ENCODE peak calls at places on chromosome 6, in six cellular contexts. U is fibroblast of mammary gland, W is Calu3, X is nephron progenitor cell, Q is left lung, E is sigmoid colon. S is an unnamed sample.

GRCh38 chr6:213284-213683 is 79.0 kb upstream of the DUSP22 start:
- DNase-seq in U (no peak), W (no peak), X (no peak), Q (no peak), E (no peak), S (no peak)

GRCh38 chr6:108874470-108875160 is 26.4 kb downstream of the ARMC2 start:
- DNase-seq in U (peak), W (no peak), X (no peak), Q (no peak), E (no peak), S (peak)

GRCh38 chr6:134446228-134446848 is 128.4 kb upstream of the SGK1 start:
- DNase-seq in U (peak), W (no peak), X (no peak), Q (no peak), E (no peak), S (no peak)

GRCh38 chr6:144722925-144723324 is 437.8 kb downstream of the UTRN start:
- DNase-seq in U (no peak), W (no peak), X (no peak), Q (no peak), E (no peak), S (no peak)

GRCh38 chr6:31202259-31203166 is 32.0 kb upstream of the POU5F1 start:
- DNase-seq in U (no peak), W (peak), X (no peak), Q (no peak), E (no peak), S (no peak)

GRCh38 chr6:33837971-33838665 is 34.3 kb upstream of the MLN start:
- DNase-seq in U (peak), W (no peak), X (peak), Q (no peak), E (no peak), S (no peak)

GRCh38 chr6:53961679-53962370 is 149.4 kb upstream of the MLIP start:
- DNase-seq in U (no peak), W (no peak), X (peak), Q (no peak), E (no peak), S (no peak)

GRCh38 chr6:42190784-42191183 is 4.0 kb downstream of the GUCA1B start:
- DNase-seq in U (peak), W (no peak), X (no peak), Q (no peak), E (no peak), S (no peak)

GRCh38 chr6:135358251-135358821 is 139.2 kb downstream of the AHI1 start:
- DNase-seq in U (peak), W (no peak), X (no peak), Q (no peak), E (no peak), S (no peak)

GRCh38 chr6:41193171-41193734 is 7.7 kb downstream of the TREML2 start:
- DNase-seq in U (no peak), W (no peak), X (no peak), Q (no peak), E (no peak), S (peak)

GRCh38 chr6:170222498-170223471 is 68.1 kb downstream of the DLL1 start:
- DNase-seq in U (no peak), W (peak), X (no peak), Q (peak), E (peak), S (no peak)

GRCh38 chr6:75149253-75149652 is 56.6 kb downstream of the COL12A1 start:
- DNase-seq in U (peak), W (no peak), X (no peak), Q (no peak), E (no peak), S (no peak)

GRCh38 chr6:31972709-31973350 is 892 bp upstream of the DXO start:
- DNase-seq in U (peak), W (no peak), X (no peak), Q (no peak), E (no peak), S (no peak)

GRCh38 chr6:11043961-11044711 is at the start of gene ELOVL2:
- DNase-seq in U (peak), W (peak), X (peak), Q (no peak), E (no peak), S (no peak)

GRCh38 chr6:131023834-131024504 is 39.1 kb downstream of the EPB41L2 start:
- DNase-seq in U (peak), W (peak), X (no peak), Q (no peak), E (no peak), S (no peak)

GRCh38 chr6:40903456-40903855 is 135.6 kb downstream of the UNC5CL start:
- DNase-seq in U (peak), W (no peak), X (no peak), Q (no peak), E (no peak), S (no peak)

GRCh38 chr6:90739802-90740201 is 152.9 kb upstream of the MAP3K7 start:
- DNase-seq in U (no peak), W (no peak), X (no peak), Q (no peak), E (no peak), S (no peak)

GRCh38 chr6:132482595-132482994 is 30.3 kb downstream of the STX7 start:
- DNase-seq in U (no peak), W (no peak), X (no peak), Q (no peak), E (no peak), S (no peak)

GRCh38 chr6:132487762-132488161 is 25.2 kb downstream of the STX7 start:
- DNase-seq in U (no peak), W (no peak), X (no peak), Q (no peak), E (no peak), S (no peak)

GRCh38 chr6:132484680-132485018 is 28.3 kb downstream of the STX7 start:
- DNase-seq in U (no peak), W (no peak), X (no peak), Q (no peak), E (no peak), S (no peak)

GRCh38 chr6:132481189-132481588 is 31.7 kb downstream of the STX7 start:
- DNase-seq in U (no peak), W (no peak), X (no peak), Q (no peak), E (no peak), S (no peak)

GRCh38 chr6:132483779-132484679 is 28.9 kb downstream of the STX7 start:
- DNase-seq in U (peak), W (peak), X (peak), Q (no peak), E (no peak), S (no peak)
- TF ChIP-seq CTCF in U (peak), W (peak), X (peak), Q (peak), E (peak), S (peak)

DNA sequence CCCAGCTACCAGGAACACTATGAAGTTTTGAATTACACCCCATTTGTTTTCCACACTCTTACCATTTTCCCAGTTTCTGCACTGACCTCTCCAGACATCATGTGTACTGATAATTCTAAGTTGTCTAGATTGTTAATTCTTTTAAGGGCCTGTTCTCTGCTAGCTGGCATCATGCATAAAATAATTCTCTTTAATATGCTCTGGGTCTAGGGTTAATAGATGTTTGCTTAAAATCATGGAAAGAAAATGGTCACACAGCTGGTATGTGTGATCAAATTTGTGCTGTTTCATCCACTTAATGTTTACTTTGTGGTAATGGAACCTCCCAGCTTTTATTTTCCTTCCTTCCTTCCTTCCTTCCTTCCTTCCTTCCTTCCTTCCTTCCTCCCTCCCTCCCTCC is 49.1 kb downstream of the HFE start:
- DNase-seq in U (no peak), W (no peak), X (no peak), Q (no peak), E (no peak), S (no peak)
- TF ChIP-seq CTCF in U (no peak), W (no peak), X (no peak), Q (no peak), E (no peak), S (no peak)

DNA sequence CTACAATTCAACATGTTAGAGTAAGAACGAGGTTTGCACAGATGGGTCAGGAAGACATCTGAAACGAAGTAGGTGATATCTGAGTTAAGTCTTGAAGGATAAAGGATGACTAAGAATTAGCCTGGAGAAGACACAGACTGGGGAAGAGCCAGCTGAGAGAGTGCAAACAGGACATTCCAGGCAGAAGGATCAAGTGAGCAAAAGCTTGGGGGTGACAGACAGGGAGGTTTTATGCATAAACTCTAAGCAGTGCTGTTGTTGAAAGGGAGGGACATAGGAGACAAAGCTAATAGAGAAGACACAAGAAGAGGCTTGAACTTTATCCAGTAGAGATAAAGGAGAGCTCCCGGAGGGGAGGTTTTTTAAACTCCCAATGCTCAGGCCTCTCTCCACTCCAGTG is 15.0 kb upstream of the ETV7 start:
- DNase-seq in U (no peak), W (no peak), X (no peak), Q (no peak), E (no peak), S (no peak)
- TF ChIP-seq CTCF in U (no peak), W (no peak), X (no peak), Q (no peak), E (no peak), S (no peak)

DNA sequence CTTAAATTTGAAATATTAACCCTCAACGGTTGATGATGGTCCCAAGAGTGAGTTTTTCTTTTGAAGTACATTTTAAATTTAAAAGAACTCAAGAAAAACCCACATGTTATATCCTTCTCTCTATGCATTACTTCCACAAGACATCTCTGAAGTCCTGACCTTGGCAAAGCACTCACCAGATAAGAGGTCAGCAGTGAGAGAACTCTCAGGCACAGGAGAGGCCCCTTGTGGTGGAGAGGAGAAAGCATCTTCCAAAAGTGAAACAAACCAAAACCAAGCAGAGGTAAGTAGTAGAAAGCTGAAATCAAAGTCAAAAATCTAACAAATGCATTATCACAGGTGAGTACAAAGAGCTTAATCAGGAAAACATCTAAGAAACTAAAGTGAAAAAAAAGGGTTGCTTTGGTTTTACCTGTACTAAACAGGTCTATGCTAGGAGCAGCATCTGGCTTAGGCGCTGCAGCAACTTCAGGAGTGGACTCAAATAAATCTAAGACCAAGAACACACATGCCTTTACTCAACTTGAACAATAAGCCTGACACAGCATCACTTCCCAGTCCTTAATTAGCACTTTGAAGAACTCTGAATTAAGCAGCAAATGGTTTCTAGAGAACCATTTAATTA is 80.5 kb downstream of the PRSS35 start:
- DNase-seq in U (peak), W (peak), X (no peak), Q (no peak), E (no peak), S (peak)
- TF ChIP-seq CTCF in U (peak), W (peak), X (peak), Q (peak), E (no peak), S (peak)

S was measured in CD14-positive monocyte.